ENCODE peak calls at places on chromosomes 1 and 21, in ten cellular contexts. One of them, this sample, is unnamed.

GRCh38 chr1:111015222-111015621 is 51.5 kb upstream of the LRIF1 start:
- DNase-seq in sciatic nerve: no peak
- DNase-seq in T-cell: no peak
- DNase-seq in iris pigment epithelial cell: no peak
- DNase-seq in stimulated activated CD8-positive, alpha-beta memory T cell treated with anti-CD3 and anti-CD28 coated beads, Interleukin-4, amount 100 ng/mL, for 1 hour: no peak
- DNase-seq in LNCaP clone FGC: no peak
- DNase-seq in KG1: no peak
- DNase-seq in activated CD4-positive, alpha-beta memory T cell treated with anti-CD3 and anti-CD28 coated beads for 36 hours: no peak
- DNase-seq in kidney tubule cell: no peak
- DNase-seq in MM.1S: no peak
- DNase-seq in this sample: peak; percentile 31

GRCh38 chr1:9909222-9910046 is 635 bp downstream of the CTNNBIP1 start:
- DNase-seq in sciatic nerve: peak; percentile 72
- DNase-seq in T-cell: no peak
- DNase-seq in iris pigment epithelial cell: peak; percentile 27
- DNase-seq in stimulated activated CD8-positive, alpha-beta memory T cell treated with anti-CD3 and anti-CD28 coated beads, Interleukin-4, amount 100 ng/mL, for 1 hour: peak; percentile 0
- DNase-seq in LNCaP clone FGC: no peak
- DNase-seq in KG1: peak; percentile 36
- DNase-seq in activated CD4-positive, alpha-beta memory T cell treated with anti-CD3 and anti-CD28 coated beads for 36 hours: peak; percentile 77
- DNase-seq in kidney tubule cell: peak; percentile 43
- DNase-seq in MM.1S: peak; percentile 24
- DNase-seq in this sample: peak; percentile 47

GRCh38 chr21:14120091-14120734 is 90.5 kb downstream of the LIPI start:
- DNase-seq in sciatic nerve: no peak
- DNase-seq in T-cell: no peak
- DNase-seq in iris pigment epithelial cell: peak; percentile 29
- DNase-seq in stimulated activated CD8-positive, alpha-beta memory T cell treated with anti-CD3 and anti-CD28 coated beads, Interleukin-4, amount 100 ng/mL, for 1 hour: no peak
- DNase-seq in LNCaP clone FGC: peak; percentile 15
- DNase-seq in KG1: no peak
- DNase-seq in activated CD4-positive, alpha-beta memory T cell treated with anti-CD3 and anti-CD28 coated beads for 36 hours: peak; percentile 69
- DNase-seq in kidney tubule cell: peak; percentile 29
- DNase-seq in MM.1S: peak; percentile 58
- DNase-seq in this sample: peak; percentile 57

GRCh38 chr21:45482899-45483821 is 59.1 kb downstream of the SLC19A1 start:
- DNase-seq in sciatic nerve: no peak
- DNase-seq in T-cell: no peak
- DNase-seq in iris pigment epithelial cell: no peak
- DNase-seq in stimulated activated CD8-positive, alpha-beta memory T cell treated with anti-CD3 and anti-CD28 coated beads, Interleukin-4, amount 100 ng/mL, for 1 hour: no peak
- DNase-seq in LNCaP clone FGC: no peak
- DNase-seq in KG1: no peak
- DNase-seq in activated CD4-positive, alpha-beta memory T cell treated with anti-CD3 and anti-CD28 coated beads for 36 hours: peak; percentile 60
- DNase-seq in kidney tubule cell: no peak
- DNase-seq in MM.1S: no peak
- DNase-seq in this sample: no peak

GRCh38 chr1:108017698-108018097 is 52.7 kb upstream of the VAV3 start:
- DNase-seq in sciatic nerve: no peak
- DNase-seq in T-cell: no peak
- DNase-seq in iris pigment epithelial cell: peak; percentile 8
- DNase-seq in stimulated activated CD8-positive, alpha-beta memory T cell treated with anti-CD3 and anti-CD28 coated beads, Interleukin-4, amount 100 ng/mL, for 1 hour: no peak
- DNase-seq in LNCaP clone FGC: no peak
- DNase-seq in KG1: no peak
- DNase-seq in activated CD4-positive, alpha-beta memory T cell treated with anti-CD3 and anti-CD28 coated beads for 36 hours: no peak
- DNase-seq in kidney tubule cell: peak; percentile 59
- DNase-seq in MM.1S: no peak
- DNase-seq in this sample: no peak

GRCh38 chr1:25568834-25569598 is 25.6 kb downstream of the LDLRAP1 start:
- DNase-seq in sciatic nerve: no peak
- DNase-seq in T-cell: no peak
- DNase-seq in iris pigment epithelial cell: peak; percentile 85
- DNase-seq in stimulated activated CD8-positive, alpha-beta memory T cell treated with anti-CD3 and anti-CD28 coated beads, Interleukin-4, amount 100 ng/mL, for 1 hour: no peak
- DNase-seq in LNCaP clone FGC: no peak
- DNase-seq in KG1: no peak
- DNase-seq in activated CD4-positive, alpha-beta memory T cell treated with anti-CD3 and anti-CD28 coated beads for 36 hours: peak; percentile 40
- DNase-seq in kidney tubule cell: peak; percentile 52
- DNase-seq in MM.1S: no peak
- DNase-seq in this sample: no peak

GRCh38 chr1:1853593-1854257 is 37.2 kb downstream of the GNB1 start:
- DNase-seq in sciatic nerve: no peak
- DNase-seq in T-cell: no peak
- DNase-seq in iris pigment epithelial cell: no peak
- DNase-seq in stimulated activated CD8-positive, alpha-beta memory T cell treated with anti-CD3 and anti-CD28 coated beads, Interleukin-4, amount 100 ng/mL, for 1 hour: no peak
- DNase-seq in LNCaP clone FGC: peak; percentile 76
- DNase-seq in KG1: no peak
- DNase-seq in activated CD4-positive, alpha-beta memory T cell treated with anti-CD3 and anti-CD28 coated beads for 36 hours: no peak
- DNase-seq in kidney tubule cell: no peak
- DNase-seq in MM.1S: no peak
- DNase-seq in this sample: no peak

GRCh38 chr1:159996653-159997052 is 35.1 kb downstream of the PIGM start:
- DNase-seq in sciatic nerve: no peak
- DNase-seq in T-cell: no peak
- DNase-seq in iris pigment epithelial cell: peak; percentile 83
- DNase-seq in stimulated activated CD8-positive, alpha-beta memory T cell treated with anti-CD3 and anti-CD28 coated beads, Interleukin-4, amount 100 ng/mL, for 1 hour: no peak
- DNase-seq in LNCaP clone FGC: no peak
- DNase-seq in KG1: no peak
- DNase-seq in activated CD4-positive, alpha-beta memory T cell treated with anti-CD3 and anti-CD28 coated beads for 36 hours: no peak
- DNase-seq in kidney tubule cell: peak; percentile 87
- DNase-seq in MM.1S: no peak
- DNase-seq in this sample: no peak

GRCh38 chr1:30447080-30447479 is 276.3 kb downstream of the MATN1 start:
- DNase-seq in sciatic nerve: no peak
- DNase-seq in T-cell: no peak
- DNase-seq in iris pigment epithelial cell: no peak
- DNase-seq in stimulated activated CD8-positive, alpha-beta memory T cell treated with anti-CD3 and anti-CD28 coated beads, Interleukin-4, amount 100 ng/mL, for 1 hour: no peak
- DNase-seq in LNCaP clone FGC: no peak
- DNase-seq in KG1: no peak
- DNase-seq in activated CD4-positive, alpha-beta memory T cell treated with anti-CD3 and anti-CD28 coated beads for 36 hours: no peak
- DNase-seq in kidney tubule cell: no peak
- DNase-seq in MM.1S: no peak
- DNase-seq in this sample: no peak

GRCh38 chr1:15311886-15312285 is 64.9 kb downstream of the FHAD1 start:
- DNase-seq in sciatic nerve: no peak
- DNase-seq in T-cell: no peak
- DNase-seq in iris pigment epithelial cell: peak; percentile 22
- DNase-seq in stimulated activated CD8-positive, alpha-beta memory T cell treated with anti-CD3 and anti-CD28 coated beads, Interleukin-4, amount 100 ng/mL, for 1 hour: no peak
- DNase-seq in LNCaP clone FGC: no peak
- DNase-seq in KG1: no peak
- DNase-seq in activated CD4-positive, alpha-beta memory T cell treated with anti-CD3 and anti-CD28 coated beads for 36 hours: no peak
- DNase-seq in kidney tubule cell: peak; percentile 17
- DNase-seq in MM.1S: no peak
- DNase-seq in this sample: no peak

GRCh38 chr1:153888518-153888917 is 34.3 kb downstream of the GATAD2B start:
- DNase-seq in sciatic nerve: no peak
- DNase-seq in T-cell: no peak
- DNase-seq in iris pigment epithelial cell: peak; percentile 16
- DNase-seq in stimulated activated CD8-positive, alpha-beta memory T cell treated with anti-CD3 and anti-CD28 coated beads, Interleukin-4, amount 100 ng/mL, for 1 hour: no peak
- DNase-seq in LNCaP clone FGC: no peak
- DNase-seq in KG1: no peak
- DNase-seq in activated CD4-positive, alpha-beta memory T cell treated with anti-CD3 and anti-CD28 coated beads for 36 hours: no peak
- DNase-seq in kidney tubule cell: no peak
- DNase-seq in MM.1S: peak; percentile 39
- DNase-seq in this sample: no peak

GRCh38 chr1:230267338-230268065 is 158.6 kb downstream of the PGBD5 start:
- DNase-seq in sciatic nerve: peak; percentile 21
- DNase-seq in T-cell: no peak
- DNase-seq in iris pigment epithelial cell: no peak
- DNase-seq in stimulated activated CD8-positive, alpha-beta memory T cell treated with anti-CD3 and anti-CD28 coated beads, Interleukin-4, amount 100 ng/mL, for 1 hour: no peak
- DNase-seq in LNCaP clone FGC: no peak
- DNase-seq in KG1: no peak
- DNase-seq in activated CD4-positive, alpha-beta memory T cell treated with anti-CD3 and anti-CD28 coated beads for 36 hours: no peak
- DNase-seq in kidney tubule cell: no peak
- DNase-seq in MM.1S: no peak
- DNase-seq in this sample: no peak

GRCh38 chr1:6785721-6786505 is 659 bp downstream of the CAMTA1 start:
- DNase-seq in sciatic nerve: peak; percentile 74
- DNase-seq in T-cell: peak; percentile 4
- DNase-seq in iris pigment epithelial cell: no peak
- DNase-seq in stimulated activated CD8-positive, alpha-beta memory T cell treated with anti-CD3 and anti-CD28 coated beads, Interleukin-4, amount 100 ng/mL, for 1 hour: peak; percentile 9
- DNase-seq in LNCaP clone FGC: no peak
- DNase-seq in KG1: no peak
- DNase-seq in activated CD4-positive, alpha-beta memory T cell treated with anti-CD3 and anti-CD28 coated beads for 36 hours: peak; percentile 44
- DNase-seq in kidney tubule cell: peak; percentile 51
- DNase-seq in MM.1S: peak; percentile 32
- DNase-seq in this sample: peak; percentile 48

GRCh38 chr1:84689514-84690396 is 506 bp downstream of the SSX2IP start:
- DNase-seq in sciatic nerve: peak; percentile 78
- DNase-seq in T-cell: no peak
- DNase-seq in iris pigment epithelial cell: peak; percentile 51
- DNase-seq in stimulated activated CD8-positive, alpha-beta memory T cell treated with anti-CD3 and anti-CD28 coated beads, Interleukin-4, amount 100 ng/mL, for 1 hour: no peak
- DNase-seq in LNCaP clone FGC: no peak
- DNase-seq in KG1: peak; percentile 67
- DNase-seq in activated CD4-positive, alpha-beta memory T cell treated with anti-CD3 and anti-CD28 coated beads for 36 hours: no peak
- DNase-seq in kidney tubule cell: peak; percentile 40
- DNase-seq in MM.1S: peak; percentile 36
- DNase-seq in this sample: peak; percentile 69

GRCh38 chr1:47608296-47608875 is 170.5 kb downstream of the FOXD2 start:
- DNase-seq in sciatic nerve: no peak
- DNase-seq in T-cell: no peak
- DNase-seq in iris pigment epithelial cell: no peak
- DNase-seq in stimulated activated CD8-positive, alpha-beta memory T cell treated with anti-CD3 and anti-CD28 coated beads, Interleukin-4, amount 100 ng/mL, for 1 hour: no peak
- DNase-seq in LNCaP clone FGC: no peak
- DNase-seq in KG1: no peak
- DNase-seq in activated CD4-positive, alpha-beta memory T cell treated with anti-CD3 and anti-CD28 coated beads for 36 hours: no peak
- DNase-seq in kidney tubule cell: no peak
- DNase-seq in MM.1S: no peak
- DNase-seq in this sample: no peak

GRCh38 chr1:180131510-180131909 is 23.2 kb upstream of the QSOX1 start:
- DNase-seq in sciatic nerve: no peak
- DNase-seq in T-cell: no peak
- DNase-seq in iris pigment epithelial cell: peak; percentile 99
- DNase-seq in stimulated activated CD8-positive, alpha-beta memory T cell treated with anti-CD3 and anti-CD28 coated beads, Interleukin-4, amount 100 ng/mL, for 1 hour: no peak
- DNase-seq in LNCaP clone FGC: no peak
- DNase-seq in KG1: no peak
- DNase-seq in activated CD4-positive, alpha-beta memory T cell treated with anti-CD3 and anti-CD28 coated beads for 36 hours: peak; percentile 55
- DNase-seq in kidney tubule cell: peak; percentile 28
- DNase-seq in MM.1S: no peak
- DNase-seq in this sample: no peak

This sample was measured in OCI-LY7.